ENCODE peak calls at places on chromosomes 4 and X, in five cellular contexts. U is left lung, Z is uterus, Y is thyroid gland, Q is fibroblast of lung. T is an unnamed sample.

GRCh38 chrX:13685126-13685763 is 3.7 kb upstream of the RAB9A start:
- DNase-seq in Q (peak; percentile 43), U (no peak), Z (no peak), Y (no peak), T (peak; percentile 47)

GRCh38 chrX:114615765-114616164 is 31.9 kb downstream of the HTR2C start:
- DNase-seq in U (no peak), Z (no peak), Q (peak; percentile 1), Y (no peak), T (no peak)

GRCh38 chr4:62901101-62901500 is 1508.1 kb downstream of the TECRL start:
- DNase-seq in Z (no peak), Q (no peak), Y (no peak), U (no peak), T (no peak)

GRCh38 chr4:126267689-126268088 is 952.9 kb downstream of the FAT4 start:
- DNase-seq in Y (no peak), Z (no peak), Q (peak; percentile 53), U (no peak), T (no peak)

GRCh38 chrX:71938371-71938770 is 27.7 kb downstream of the NHSL2 start:
- DNase-seq in Y (peak; percentile 11), Q (peak; percentile 67), U (no peak), Z (no peak), T (no peak)

GRCh38 chrX:69285881-69286545 is 120.8 kb upstream of the PJA1 start:
- DNase-seq in Y (peak; percentile 64), U (peak; percentile 84), Q (peak; percentile 3), Z (peak; percentile 86), T (peak; percentile 65)

GRCh38 chr4:56860781-56861180 is 39.3 kb upstream of the SPINK2 start:
- DNase-seq in Y (no peak), Q (no peak), U (no peak), Z (no peak), T (no peak)

GRCh38 chr4:2489841-2490552 is 21.1 kb downstream of the RNF4 start:
- DNase-seq in Q (no peak), U (no peak), Z (no peak), Y (no peak), T (no peak)

GRCh38 chrX:40197071-40197470 is 99.3 kb upstream of the BCOR start:
- DNase-seq in Q (no peak), Z (no peak), Y (no peak), U (no peak), T (no peak)

GRCh38 chr4:159191989-159192388 is 89.1 kb downstream of the RAPGEF2 start:
- DNase-seq in Q (peak; percentile 88), Z (no peak), Y (no peak), U (no peak), T (no peak)

GRCh38 chr4:38491854-38492478 is 172.0 kb upstream of the KLF3 start:
- DNase-seq in Y (no peak), Q (no peak), U (no peak), Z (no peak), T (no peak)

GRCh38 chrX:43655961-43656494 is at the start of gene MAOA:
- DNase-seq in Q (no peak), Y (peak; percentile 94), Z (peak; percentile 88), U (peak; percentile 87), T (peak; percentile 74)

GRCh38 chrX:101462892-101463291 is 22.4 kb upstream of the ARMCX4 start:
- DNase-seq in U (no peak), Z (no peak), Y (no peak), Q (peak; percentile 12), T (no peak)

GRCh38 chrX:134512566-134512965 is 52.6 kb downstream of the HPRT1 start:
- DNase-seq in Y (no peak), Q (peak; percentile 86), U (no peak), Z (no peak), T (no peak)

GRCh38 chrX:34557733-34558132 is 99.4 kb downstream of the TMEM47 start:
- DNase-seq in Z (no peak), U (no peak), Q (no peak), Y (no peak), T (no peak)

GRCh38 chr4:107856901-107857300 is 32.2 kb downstream of the SGMS2 start:
- DNase-seq in Z (no peak), U (no peak), Q (no peak), Y (no peak), T (no peak)

GRCh38 chr4:52410971-52411370 is 248.1 kb downstream of the USP46 start:
- DNase-seq in Y (no peak), Q (no peak), Z (no peak), U (no peak), T (no peak)

GRCh38 chr4:52402582-52402981 is 256.5 kb downstream of the USP46 start:
- DNase-seq in Q (no peak), U (no peak), Z (no peak), Y (no peak), T (no peak)

GRCh38 chr4:52408037-52408436 is 251.1 kb downstream of the USP46 start:
- DNase-seq in U (no peak), Y (no peak), Q (no peak), Z (no peak), T (no peak)

GRCh38 chr4:52408471-52408870 is 250.6 kb downstream of the USP46 start:
- DNase-seq in Y (no peak), Q (no peak), U (no peak), Z (no peak), T (no peak)

GRCh38 chr4:52407545-52407944 is 251.6 kb downstream of the USP46 start:
- DNase-seq in U (no peak), Q (no peak), Y (no peak), Z (no peak), T (no peak)
- H3K4me1 ChIP-seq in U (no peaks in the 10 kb centered on the region), Q (no peaks in the 10 kb centered on the region), Y (no peaks in the 10 kb centered on the region), Z (no peaks in the 10 kb centered on the region), T (no peaks in the 10 kb centered on the region)

DNA sequence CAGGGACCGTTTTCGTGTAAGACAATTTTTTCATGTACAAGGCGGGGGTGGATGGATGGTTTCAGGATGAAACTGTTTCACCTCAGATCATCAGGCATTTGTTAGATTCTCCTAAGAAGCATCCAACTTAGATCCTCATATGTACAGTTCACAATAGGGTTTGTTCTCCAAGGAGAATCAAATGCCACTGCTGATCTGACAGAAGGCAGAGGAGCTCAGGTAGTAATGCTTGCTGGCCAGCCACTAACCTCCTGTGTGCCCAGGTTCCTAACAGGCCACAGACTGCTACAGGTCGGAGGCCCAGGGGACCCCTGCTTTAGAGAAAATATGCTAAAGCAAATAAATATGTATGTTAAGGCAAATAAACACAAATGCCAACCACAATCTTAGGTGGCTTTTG is 61.3 kb downstream of the PPP3CA start:
- DNase-seq in Z (no peak), Y (no peak), U (no peak), Q (no peak), T (no peak)
- H3K4me1 ChIP-seq in Z (no peaks in the 10 kb centered on the region), Y (peaks cover 6% of the 10 kb centered on the region), U (peaks cover 5% of the 10 kb centered on the region), Q (peaks cover 2% of the 10 kb centered on the region), T (peaks cover 71% of the 10 kb centered on the region)

GRCh38 chr4:153529646-153530045 is 63.5 kb downstream of the TMEM131L start:
- DNase-seq in Z (no peak), U (no peak), Q (no peak), Y (no peak), T (no peak)

GRCh38 chr4:153530996-153531375 is 64.8 kb downstream of the TMEM131L start:
- DNase-seq in Y (no peak), Z (no peak), U (no peak), Q (no peak), T (no peak)

GRCh38 chr4:153530284-153530995 is 64.3 kb downstream of the TMEM131L start:
- DNase-seq in U (no peak), Q (no peak), Z (no peak), Y (no peak), T (no peak)

GRCh38 chr4:153528705-153529493 is 62.7 kb downstream of the TMEM131L start:
- DNase-seq in Y (no peak), U (no peak), Z (no peak), Q (no peak), T (no peak)

DNA sequence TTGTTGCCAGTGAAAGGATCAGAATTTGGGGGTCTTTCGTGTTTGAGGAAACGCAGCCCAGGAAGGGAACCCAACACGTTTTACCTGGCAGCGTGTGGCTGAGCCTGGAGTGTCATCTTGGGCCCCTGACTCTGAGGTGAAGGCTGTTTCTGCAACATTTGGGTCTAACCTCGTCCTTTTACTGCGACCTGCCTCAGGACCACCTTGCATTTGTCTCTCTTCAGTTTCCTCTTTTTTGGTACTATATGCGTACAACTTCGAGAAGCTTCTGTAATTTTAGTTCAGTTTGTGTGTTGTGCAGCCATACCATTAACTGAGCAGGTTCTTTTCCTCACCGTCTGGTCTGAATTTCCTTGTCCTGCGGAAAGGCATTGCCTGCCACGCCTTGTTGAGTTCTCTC is 61.5 kb downstream of the TMEM131L start:
- DNase-seq in Y (no peak), Z (no peak), Q (no peak), U (no peak), T (no peak)
- H3K4me1 ChIP-seq in Y (peaks cover 7% of the 10 kb centered on the region), Z (peaks cover 4% of the 10 kb centered on the region), Q (no peaks in the 10 kb centered on the region), U (peaks cover 13% of the 10 kb centered on the region), T (peaks cover 33% of the 10 kb centered on the region)

GRCh38 chr4:85514783-85515182 is 39.8 kb downstream of the ARHGAP24 start:
- DNase-seq in Q (no peak), Z (no peak), Y (no peak), U (no peak), T (no peak)
- H3K4me1 ChIP-seq in Q (peaks cover 6% of the 10 kb centered on the region), Z (no peaks in the 10 kb centered on the region), Y (no peaks in the 10 kb centered on the region), U (no peaks in the 10 kb centered on the region), T (no peaks in the 10 kb centered on the region)

DNA sequence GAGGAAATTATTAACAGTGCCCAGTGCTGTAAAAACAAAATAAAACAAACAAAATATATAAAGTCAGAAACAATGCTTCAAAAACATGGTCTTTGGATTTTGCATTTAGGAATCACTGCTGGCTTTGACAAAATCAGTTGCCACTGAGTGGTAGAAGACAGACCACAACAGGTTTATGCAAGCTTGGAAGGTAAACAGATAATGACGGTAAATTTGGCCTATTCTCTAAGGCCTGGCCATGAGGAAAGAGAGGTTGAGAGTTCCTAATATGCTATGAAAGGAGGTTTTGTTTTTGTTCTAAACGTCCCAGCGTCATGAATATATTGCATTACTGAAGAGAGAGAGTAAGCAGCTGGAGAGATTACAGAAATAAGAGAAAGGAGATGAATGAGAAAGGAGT is 629.4 kb downstream of the STPG2 start:
- DNase-seq in Q (no peak), Z (no peak), U (no peak), Y (no peak), T (no peak)
- H3K4me1 ChIP-seq in Q (no peaks in the 10 kb centered on the region), Z (no peaks in the 10 kb centered on the region), U (no peaks in the 10 kb centered on the region), Y (no peaks in the 10 kb centered on the region), T (no peaks in the 10 kb centered on the region)

GRCh38 chr4:78938868-78939666 is at the start of gene PAQR3:
- DNase-seq in U (peak; percentile 98), Y (peak; percentile 84), Z (peak; percentile 76), Q (peak; percentile 76), T (peak; percentile 80)

GRCh38 chr4:78936989-78937388 is 2.2 kb downstream of the PAQR3 start:
- DNase-seq in Y (no peak), U (no peak), Q (no peak), Z (no peak), T (no peak)

GRCh38 chr4:78938474-78938867 is 767 bp downstream of the PAQR3 start:
- DNase-seq in Z (no peak), U (no peak), Q (no peak), Y (no peak), T (no peak)

GRCh38 chr4:78939667-78940008 is 400 bp upstream of the PAQR3 start:
- DNase-seq in Z (no peak), Y (no peak), Q (no peak), U (no peak), T (no peak)

DNA sequence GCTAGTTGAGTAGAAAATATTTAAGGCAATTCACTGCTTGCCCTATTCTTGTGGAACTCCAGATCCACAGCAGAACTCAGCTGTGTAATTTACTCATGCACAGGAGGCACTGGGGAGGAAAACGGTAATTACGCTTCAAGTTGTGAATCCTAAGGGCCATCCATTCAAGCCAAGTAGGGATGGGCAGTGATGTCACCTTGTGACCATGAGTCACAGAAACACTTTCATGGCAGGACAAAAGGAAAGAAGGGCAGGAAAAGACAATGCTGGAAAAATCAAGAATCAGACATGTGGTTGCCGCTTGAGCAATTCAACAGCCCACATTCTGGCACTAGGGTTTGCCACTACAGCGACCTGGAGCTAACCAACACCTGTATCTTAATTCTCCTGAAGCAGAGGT is 1.4 kb downstream of the PAQR3 start:
- DNase-seq in Y (no peak), Z (no peak), Q (peak; percentile 49), U (no peak), T (no peak)
- H3K4me1 ChIP-seq in Y (peaks cover 7% of the 10 kb centered on the region), Z (no peaks in the 10 kb centered on the region), Q (no peaks in the 10 kb centered on the region), U (no peaks in the 10 kb centered on the region), T (peaks cover 11% of the 10 kb centered on the region)